ENCODE peak calls at places on chromosome 20, in six cellular contexts. H is SK-N-SH, Y is ovary, X is left ventricle myocardium inferior, W is PC-9, I is neural progenitor cell. Z is an unnamed sample. For H3K4me1, the result is how much of the 10 kb centered on the place peaks cover.

GRCh38 chr20:44271915-44272663 is 25.0 kb downstream of the GDAP1L1 start:
- DNase-seq in H (peak), Y (no peak), X (no peak), W (no peak), I (peak), Z (no peak)

GRCh38 chr20:16125810-16126209 is 447.4 kb downstream of the KIF16B start:
- DNase-seq in H (no peak), Y (no peak), X (no peak), W (no peak), I (no peak), Z (peak)

GRCh38 chr20:38201356-38201755 is 36.3 kb upstream of the TGM2 start:
- DNase-seq in H (no peak), Y (no peak), X (no peak), W (peak), I (no peak), Z (no peak)

GRCh38 chr20:41300383-41300782 is 17.1 kb downstream of the ZHX3 start:
- DNase-seq in H (no peak), Y (no peak), X (no peak), W (no peak), I (no peak), Z (no peak)

GRCh38 chr20:32037929-32038328 is 14.1 kb upstream of the HCK start:
- DNase-seq in H (no peak), Y (no peak), X (no peak), W (no peak), I (no peak), Z (no peak)

GRCh38 chr20:10651227-10651990 is 22.4 kb downstream of the JAG1 start:
- DNase-seq in H (no peak), Y (peak), X (no peak), W (no peak), I (no peak), Z (peak)

GRCh38 chr20:59047938-59048680 is 5.5 kb upstream of the PRELID3B start:
- DNase-seq in H (no peak), Y (no peak), X (no peak), W (no peak), I (no peak), Z (no peak)

GRCh38 chr20:4344660-4345059 is 329.3 kb upstream of the RNF24 start:
- DNase-seq in H (no peak), Y (no peak), X (no peak), W (no peak), I (no peak), Z (no peak)

GRCh38 chr20:36214684-36215256 is 21.5 kb upstream of the AAR2 start:
- DNase-seq in H (peak), Y (no peak), X (no peak), W (no peak), I (peak), Z (peak)

GRCh38 chr20:60371456-60371855 is 413.2 kb downstream of the CDH26 start:
- DNase-seq in H (no peak), Y (no peak), X (no peak), W (no peak), I (no peak), Z (no peak)

GRCh38 chr20:19114410-19114809 is 98.0 kb upstream of the SLC24A3 start:
- DNase-seq in H (no peak), Y (no peak), X (no peak), W (no peak), I (no peak), Z (no peak)

GRCh38 chr20:19802492-19803158 is 44.6 kb downstream of the RIN2 start:
- DNase-seq in H (no peak), Y (no peak), X (no peak), W (peak), I (peak), Z (no peak)

GRCh38 chr20:38883081-38883980 is 42.9 kb upstream of the FAM83D start:
- DNase-seq in H (peak), Y (no peak), X (no peak), W (no peak), I (no peak), Z (peak)

GRCh38 chr20:3251806-3252205 is 12.8 kb upstream of the SLC4A11 start:
- DNase-seq in H (no peak), Y (no peak), X (peak), W (no peak), I (no peak), Z (no peak)

GRCh38 chr20:4046311-4046924 is 31.1 kb upstream of the RNF24 start:
- DNase-seq in H (no peak), Y (no peak), X (no peak), W (no peak), I (peak), Z (peak)

GRCh38 chr20:34112600-34113061 is 588 bp upstream of the EIF2S2 start:
- DNase-seq in H (peak), Y (peak), X (no peak), W (peak), I (peak), Z (peak)

GRCh38 chr20:25053207-25054132 is 4.5 kb downstream of the ACSS1 start:
- DNase-seq in H (no peak), Y (peak), X (peak), W (no peak), I (no peak), Z (peak)

GRCh38 chr20:35663813-35664543 is 722 bp downstream of the CPNE1 start:
- DNase-seq in H (peak), Y (peak), X (no peak), W (peak), I (peak), Z (peak)

GRCh38 chr20:38825901-38826625 is 20.6 kb downstream of the PPP1R16B start:
- DNase-seq in H (no peak), Y (no peak), X (no peak), W (peak), I (peak), Z (peak)

GRCh38 chr20:44736170-44737021 is 9.3 kb upstream of the KCNK15 start:
- DNase-seq in H (no peak), Y (peak), X (no peak), W (no peak), I (peak), Z (peak)

GRCh38 chr20:40977218-40977617 is 51.4 kb upstream of the TOP1 start:
- DNase-seq in H (no peak), Y (no peak), X (no peak), W (no peak), I (no peak), Z (no peak)

GRCh38 chr20:58293453-58293852 is 16.1 kb upstream of the RAB22A start:
- DNase-seq in H (peak), Y (no peak), X (peak), W (no peak), I (peak), Z (peak)

GRCh38 chr20:47007826-47008655 is 113.4 kb downstream of the EYA2 start:
- DNase-seq in H (no peak), Y (no peak), X (no peak), W (no peak), I (no peak), Z (peak)

GRCh38 chr20:57372157-57372556 is 19.0 kb upstream of the RBM38 start:
- DNase-seq in H (no peak), Y (no peak), X (no peak), W (no peak), I (no peak), Z (no peak)

GRCh38 chr20:52859156-52859887 is 112.8 kb upstream of the TSHZ2 start:
- DNase-seq in H (peak), Y (no peak), X (peak), W (no peak), I (peak), Z (peak)

GRCh38 chr20:9617062-9617461 is 102.7 kb downstream of the LAMP5 start:
- DNase-seq in H (peak), Y (peak), X (peak), W (peak), I (peak), Z (peak)

GRCh38 chr20:475463-476357 is 13.4 kb upstream of the TBC1D20 start:
- DNase-seq in H (no peak), Y (no peak), X (no peak), W (no peak), I (no peak), Z (no peak)

GRCh38 chr20:611047-611842 is 1.1 kb upstream of the TCF15 start:
- DNase-seq in H (no peak), Y (no peak), X (no peak), W (peak), I (no peak), Z (no peak)

GRCh38 chr20:59141818-59142581 is 21.6 kb upstream of the ZNF831 start:
- DNase-seq in H (no peak), Y (no peak), X (no peak), W (peak), I (peak), Z (peak)

GRCh38 chr20:4999788-5000187 is 1.5 kb downstream of the SLC23A2 start:
- DNase-seq in H (no peak), Y (no peak), X (no peak), W (no peak), I (no peak), Z (no peak)

GRCh38 chr20:1333462-1334369 is 4.8 kb upstream of the SDCBP2 start:
- DNase-seq in H (no peak), Y (no peak), X (no peak), W (no peak), I (no peak), Z (no peak)

GRCh38 chr20:884983-885952 is 30.9 kb downstream of the ANGPT4 start:
- DNase-seq in H (no peak), Y (peak), X (peak), W (no peak), I (peak), Z (no peak)

GRCh38 chr20:33650753-33651561 is 11.2 kb upstream of the C20orf144 start:
- DNase-seq in H (no peak), Y (no peak), X (no peak), W (peak), I (no peak), Z (peak)

GRCh38 chr20:8557711-8558110 is 425.6 kb downstream of the PLCB1 start:
- DNase-seq in H (no peak), Y (no peak), X (no peak), W (no peak), I (no peak), Z (no peak)

GRCh38 chr20:63408684-63409046 is 47.5 kb upstream of the CHRNA4 start:
- DNase-seq in H (no peak), Y (no peak), X (no peak), W (no peak), I (no peak), Z (no peak)

GRCh38 chr20:49913399-49914047 is 1.8 kb downstream of the SPATA2 start:
- DNase-seq in H (no peak), Y (no peak), X (no peak), W (no peak), I (no peak), Z (no peak)
- H3K4me1 ChIP-seq in H (under half), Y (under half), X (half or more), W (under half), I (under half), Z (under half)

GRCh38 chr20:50518270-50518721 is 8.1 kb downstream of the PTPN1 start:
- DNase-seq in H (no peak), Y (no peak), X (no peak), W (no peak), I (no peak), Z (peak)
- H3K4me3 ChIP-seq in H (no peak), Y (no peak), X (no peak), W (no peak), I (no peak), Z (no peak)

DNA sequence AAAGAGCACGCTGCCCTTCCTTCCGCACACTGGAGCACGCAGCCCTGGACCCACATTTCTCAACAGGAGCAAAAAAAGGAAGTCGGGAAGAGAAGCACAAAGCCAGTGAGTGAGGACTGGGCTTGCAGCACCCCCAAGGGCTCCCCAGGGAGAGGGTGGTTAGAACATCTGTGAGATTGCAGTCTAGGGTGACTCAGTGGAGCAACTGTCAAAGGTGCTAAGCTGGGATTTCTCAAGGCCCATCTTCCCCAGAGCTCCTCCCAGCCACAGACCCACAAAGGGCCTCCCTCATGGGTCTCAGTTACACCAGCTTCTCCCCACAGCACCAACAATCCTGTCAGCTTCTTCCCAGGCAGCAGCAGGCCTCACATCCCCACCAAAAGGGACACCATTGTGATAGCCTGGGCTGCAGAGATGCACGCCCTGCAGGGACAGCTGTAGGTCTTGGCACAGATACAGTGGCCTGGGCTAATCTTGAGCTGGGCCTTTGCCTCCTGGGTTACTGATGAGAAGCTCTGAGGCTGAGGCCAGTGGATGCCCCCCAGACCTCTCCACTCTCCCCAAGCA is 39.6 kb upstream of the CD93 start:
- DNase-seq in H (no peak), Y (no peak), X (peak), W (no peak), I (no peak), Z (peak)
- H3K4me1 ChIP-seq in H (under half), Y (under half), X (half or more), W (under half), I (under half), Z (under half)

DNA sequence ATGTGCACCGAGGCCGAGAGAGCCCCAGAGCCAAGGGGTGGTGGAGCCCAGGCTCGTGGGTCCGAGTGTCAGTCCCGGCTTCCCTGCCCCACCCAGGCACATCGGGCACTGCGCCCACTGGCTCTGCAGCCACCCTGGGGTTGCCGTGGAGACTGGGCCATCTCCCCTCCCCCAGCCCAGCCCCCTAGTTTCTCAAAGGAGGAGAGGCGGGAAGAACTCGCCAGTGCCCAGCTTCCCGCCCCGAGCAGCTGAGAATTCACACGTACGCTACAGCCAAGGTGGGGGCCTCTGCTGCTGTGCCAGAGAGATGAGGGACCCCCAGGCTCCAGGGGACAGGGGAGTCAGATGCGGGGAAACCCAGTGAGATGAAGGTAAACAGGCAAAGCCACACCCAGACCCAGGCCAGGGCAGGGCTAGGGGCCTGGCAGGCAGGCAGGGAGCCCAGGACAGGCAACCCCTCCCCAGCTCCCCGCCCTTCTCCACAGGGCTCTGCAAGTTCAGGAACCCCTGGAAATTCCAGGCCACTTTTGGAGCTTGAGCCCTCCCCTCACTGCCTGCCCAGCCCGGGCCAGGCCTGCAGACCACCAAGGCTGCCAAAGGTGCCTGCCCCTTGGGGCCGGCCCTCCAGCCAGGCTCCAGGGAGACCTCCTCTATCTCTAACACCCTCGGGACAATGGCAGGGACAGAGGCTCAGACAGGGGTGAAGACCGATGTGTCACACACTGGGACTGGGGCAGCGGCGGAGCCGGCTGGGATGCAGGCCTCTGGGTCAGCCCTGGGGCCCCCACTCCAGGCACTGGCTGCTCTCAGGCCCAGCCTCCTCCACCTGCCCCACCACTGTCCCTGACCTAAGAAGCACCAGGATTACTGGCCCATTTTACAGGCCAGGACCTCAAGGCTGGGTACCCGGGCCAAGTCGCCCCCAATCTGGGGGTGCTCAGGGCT is 6.0 kb downstream of the LAMA5 start:
- DNase-seq in H (no peak), Y (peak), X (peak), W (peak), I (no peak), Z (peak)
- H3K4me3 ChIP-seq in H (no peak), Y (no peak), X (peak), W (peak), I (no peak), Z (no peak)